ENCODE peak calls at places on chromosomes 4 and X, in four cellular contexts. G is kidney epithelial cell, Z is astrocyte of the spinal cord, N is OCI-LY7. D is an unnamed sample.

GRCh38 chrX:427812-428725 is 41.4 kb upstream of the PPP2R3B start:
- DNase-seq in N (peak), Z (no peak), G (no peak), D (no peak)

GRCh38 chr4:66575024-66575696 is 904.9 kb upstream of the EPHA5 start:
- DNase-seq in Z (peak), N (no peak), G (peak), D (no peak)

GRCh38 chrX:362351-362750 is 24.4 kb downstream of the PPP2R3B start:
- DNase-seq in Z (no peak), G (no peak), N (no peak), D (no peak)

GRCh38 chr4:122827899-122828601 is 1.4 kb downstream of the FGF2 start:
- DNase-seq in Z (peak), G (peak), N (peak), D (peak)

GRCh38 chr4:176584031-176584430 is 208.7 kb downstream of the VEGFC start:
- DNase-seq in N (no peak), Z (peak), G (no peak), D (no peak)

GRCh38 chrX:123983240-123983639 is 21.7 kb downstream of the STAG2 start:
- DNase-seq in G (no peak), N (no peak), Z (no peak), D (no peak)

GRCh38 chrX:150761176-150761818 is 68.1 kb downstream of the MTMR1 start:
- DNase-seq in N (no peak), Z (no peak), G (no peak), D (no peak)

GRCh38 chr4:101419324-101420135 is 72.2 kb upstream of the PPP3CA start:
- DNase-seq in Z (peak), G (no peak), N (no peak), D (peak)

GRCh38 chrX:69158166-69159040 is 6.8 kb downstream of the PJA1 start:
- DNase-seq in N (peak), G (peak), Z (peak), D (peak)

GRCh38 chr4:8613421-8614364 is 21.1 kb downstream of the CPZ start:
- DNase-seq in G (no peak), Z (no peak), N (no peak), D (no peak)

GRCh38 chrX:102008901-102009300 is 77.1 kb upstream of the ZMAT1 start:
- DNase-seq in G (no peak), Z (no peak), N (no peak), D (no peak)

GRCh38 chr4:105060628-105061027 is 86.0 kb upstream of the TET2 start:
- DNase-seq in G (peak), N (no peak), Z (peak), D (peak)

GRCh38 chrX:154515803-154516654 is at the start of gene FAM3A:
- DNase-seq in G (no peak), Z (peak), N (peak), D (peak)

GRCh38 chrX:87006561-87006960 is 511.0 kb upstream of the KLHL4 start:
- DNase-seq in G (no peak), N (no peak), Z (no peak), D (no peak)

GRCh38 chr4:56468097-56468422 is 643 bp downstream of the SRP72 start:
- DNase-seq in G (no peak), N (no peak), Z (no peak), D (peak)

GRCh38 chr4:139229534-139230039 is 50.4 kb downstream of the MGARP start:
- DNase-seq in Z (peak), N (peak), G (no peak), D (peak)

GRCh38 chrX:38890963-38891362 is 89.7 kb downstream of the MID1IP1 start:
- DNase-seq in Z (no peak), G (no peak), N (no peak), D (no peak)

GRCh38 chr4:3221996-3222395 is 27.0 kb upstream of the MSANTD1 start:
- DNase-seq in G (no peak), N (no peak), Z (no peak), D (no peak)

GRCh38 chrX:132615396-132616131 is 126.7 kb upstream of the MBNL3 start:
- DNase-seq in N (peak), G (no peak), Z (peak), D (no peak)

GRCh38 chrX:1387141-1387776 is 4.7 kb downstream of the SLC25A6 start:
- DNase-seq in G (no peak), Z (no peak), N (no peak), D (no peak)

GRCh38 chr4:62344915-62345314 is 1144.8 kb downstream of the ADGRL3 start:
- DNase-seq in Z (no peak), N (no peak), G (no peak), D (no peak)

GRCh38 chr4:56870927-56871326 is 36.8 kb upstream of the REST start:
- DNase-seq in G (no peak), N (no peak), Z (no peak), D (no peak)

GRCh38 chr4:127601029-127601428 is 31.7 kb upstream of the INTU start:
- DNase-seq in Z (peak), N (no peak), G (no peak), D (no peak)

GRCh38 chr4:31241504-31241903 is 521.3 kb downstream of the PCDH7 start:
- DNase-seq in N (no peak), G (no peak), Z (no peak), D (no peak)

GRCh38 chr4:180695851-180696250 is 1547.4 kb upstream of the TENM3 start:
- DNase-seq in Z (peak), N (no peak), G (peak), D (no peak)

GRCh38 chr4:87422104-87423052 is at the start of gene NUDT9:
- DNase-seq in G (peak), Z (peak), N (peak), D (peak)

GRCh38 chr4:107562306-107562705 is 157.7 kb downstream of the PAPSS1 start:
- DNase-seq in N (no peak), Z (no peak), G (no peak), D (no peak)

GRCh38 chr4:186979966-186980745 is 256.5 kb upstream of the FAT1 start:
- DNase-seq in Z (no peak), G (no peak), N (no peak), D (no peak)

GRCh38 chrX:24266996-24267395 is 46.9 kb downstream of the SUPT20HL2 start:
- DNase-seq in Z (no peak), G (no peak), N (no peak), D (no peak)

GRCh38 chr4:122765702-122766352 is 33.3 kb downstream of the BBS12 start:
- DNase-seq in Z (peak), N (no peak), G (peak), D (no peak)

GRCh38 chrX:129116651-129117050 is 406.6 kb downstream of the SMARCA1 start:
- DNase-seq in N (no peak), G (no peak), Z (no peak), D (no peak)

GRCh38 chr4:8442596-8443358 is 2.2 kb downstream of the TRMT44 start:
- DNase-seq in N (no peak), Z (no peak), G (no peak), D (no peak)

GRCh38 chr4:67273676-67274075 is 271.6 kb downstream of the CENPC start:
- DNase-seq in N (no peak), Z (no peak), G (no peak), D (no peak)

GRCh38 chr4:140102406-140102805 is 51.6 kb downstream of the MAML3 start:
- DNase-seq in N (no peak), Z (no peak), G (no peak), D (no peak)

GRCh38 chr4:81769244-81769643 is 297.5 kb upstream of the RASGEF1B start:
- DNase-seq in G (no peak), Z (no peak), N (no peak), D (no peak)

GRCh38 chr4:3688018-3688998 is 77.9 kb upstream of the ADRA2C start:
- DNase-seq in G (no peak), N (no peak), Z (no peak), D (no peak)

GRCh38 chr4:5976431-5976830 is 41.8 kb downstream of the C4orf50 start:
- DNase-seq in N (no peak), G (no peak), Z (no peak), D (no peak)

GRCh38 chrX:6849711-6850415 is 297.6 kb upstream of the STS start:
- DNase-seq in N (no peak), Z (peak), G (no peak), D (no peak)

GRCh38 chr4:36242629-36243354 is 1.5 kb downstream of the ARAP2 start:
- DNase-seq in G (no peak), Z (peak), N (no peak), D (no peak)

GRCh38 chr4:36249605-36250004 is 5.3 kb upstream of the ARAP2 start:
- DNase-seq in G (no peak), N (no peak), Z (no peak), D (no peak)

GRCh38 chr4:36243355-36244256 is 708 bp downstream of the ARAP2 start:
- DNase-seq in N (no peak), Z (peak), G (no peak), D (peak)

GRCh38 chr4:36241771-36242170 is 2.5 kb downstream of the ARAP2 start:
- DNase-seq in Z (peak), G (no peak), N (peak), D (peak)

DNA sequence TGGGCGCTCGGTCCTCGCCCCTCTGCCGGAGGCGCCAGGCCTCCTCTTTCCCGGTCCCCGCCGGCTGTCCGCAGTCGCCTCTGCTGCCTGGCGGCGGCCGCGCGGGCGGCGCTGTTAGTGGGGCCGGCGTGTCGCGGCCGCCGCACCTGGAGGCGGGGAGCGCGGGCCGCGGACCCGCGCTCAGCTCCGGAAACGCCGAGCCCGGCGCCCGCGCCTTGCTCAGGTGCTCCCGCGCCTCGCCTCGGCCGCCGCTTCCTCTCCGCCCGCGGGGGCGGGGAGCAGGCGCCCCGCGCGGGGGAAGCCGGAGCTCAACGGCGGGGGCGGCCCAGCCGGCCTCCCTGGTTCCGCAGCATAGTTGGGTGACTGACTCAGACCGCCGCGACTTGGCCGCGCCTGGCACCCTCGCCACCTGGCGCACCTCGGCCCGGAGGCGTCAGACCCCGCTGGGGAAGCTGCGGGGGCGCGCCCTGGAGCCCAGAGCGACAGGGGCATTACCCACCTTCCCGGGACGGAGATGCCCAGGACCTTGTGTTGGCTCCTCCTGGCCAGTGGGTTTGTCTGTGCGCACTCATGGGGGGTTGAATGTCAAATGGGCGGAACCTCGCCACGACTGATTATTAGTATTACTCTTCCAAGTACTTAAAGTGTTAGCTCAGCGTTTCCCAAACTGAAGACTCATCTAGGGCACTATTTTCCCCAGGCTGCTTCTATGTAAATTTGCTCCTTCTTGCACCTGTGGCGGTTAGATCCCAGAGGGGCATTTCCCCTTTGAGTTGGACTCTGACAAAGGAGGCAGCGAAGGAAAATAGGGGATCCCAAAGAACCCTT is at the start of gene ARAP2:
- DNase-seq in N (peak), Z (peak), G (no peak), D (peak)
- TF ChIP-seq CTCF in N (no peak), Z (no peak), G (no peak), D (peak)

GRCh38 chr4:54368861-54369260 is 139.8 kb downstream of the PDGFRA start:
- DNase-seq in G (no peak), Z (peak), N (no peak), D (no peak)

GRCh38 chr4:54372951-54373350 is 143.9 kb downstream of the PDGFRA start:
- DNase-seq in N (no peak), G (no peak), Z (no peak), D (no peak)

GRCh38 chr4:54363037-54363436 is 133.9 kb downstream of the PDGFRA start:
- DNase-seq in N (no peak), Z (no peak), G (no peak), D (no peak)

GRCh38 chr4:54371211-54371610 is 142.1 kb downstream of the PDGFRA start:
- DNase-seq in G (no peak), Z (no peak), N (no peak), D (no peak)

GRCh38 chr4:54367059-54367458 is 138.0 kb downstream of the PDGFRA start:
- DNase-seq in Z (no peak), N (no peak), G (no peak), D (no peak)
- TF ChIP-seq CTCF in Z (no peak), N (peak), G (no peak), D (no peak)

GRCh38 chrX:153459976-153460375 is 10.4 kb downstream of the HAUS7 start:
- DNase-seq in G (peak), N (no peak), Z (peak), D (no peak)
- TF ChIP-seq CTCF in G (no peak), N (no peak), Z (peak), D (no peak)

DNA sequence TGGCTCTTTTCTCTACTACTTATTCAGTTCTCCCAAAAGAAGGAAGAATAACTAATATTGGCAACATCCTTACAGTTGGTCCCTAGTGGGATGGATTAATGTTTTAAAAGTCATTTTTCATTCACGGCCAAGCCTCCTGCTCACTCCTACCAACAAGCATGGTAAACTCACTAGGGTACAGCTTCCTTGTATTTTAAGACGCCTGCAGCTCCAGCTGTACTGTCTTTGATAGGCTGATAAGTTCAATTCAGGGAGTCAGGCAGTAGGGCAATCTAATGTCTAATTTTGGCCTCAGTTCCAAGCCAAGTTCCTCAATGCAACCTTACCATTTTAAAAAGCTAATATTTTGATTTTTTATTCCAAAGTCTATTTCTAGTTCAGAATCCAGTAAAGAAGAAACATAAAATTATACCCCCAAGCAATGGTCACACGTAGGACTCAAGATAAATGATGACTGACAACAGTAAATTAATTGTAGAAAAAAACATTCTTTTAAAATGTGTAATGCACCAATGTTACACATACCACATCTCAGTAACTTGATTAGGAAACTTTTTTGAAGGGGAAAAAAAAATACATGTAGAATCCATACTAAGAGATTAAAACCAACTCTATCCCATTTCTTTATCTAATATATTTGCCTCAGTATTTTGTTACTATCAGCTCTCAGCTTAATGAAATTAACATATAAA is 9.3 kb downstream of the LCORL start:
- DNase-seq in N (no peak), Z (no peak), G (no peak), D (no peak)
- TF ChIP-seq CTCF in N (no peak), Z (no peak), G (no peak), D (no peak)

GRCh38 chr4:15956179-15956850 is 6.7 kb downstream of the FGFBP2 start:
- DNase-seq in G (no peak), N (peak), Z (peak), D (peak)

GRCh38 chr4:15958562-15958961 is 4.4 kb downstream of the FGFBP2 start:
- DNase-seq in G (no peak), N (no peak), Z (no peak), D (no peak)

GRCh38 chr4:15951781-15952180 is 11.2 kb downstream of the FGFBP2 start:
- DNase-seq in Z (no peak), G (no peak), N (no peak), D (no peak)

GRCh38 chr4:15953625-15954024 is 9.3 kb downstream of the FGFBP2 start:
- DNase-seq in N (no peak), Z (no peak), G (no peak), D (no peak)

DNA sequence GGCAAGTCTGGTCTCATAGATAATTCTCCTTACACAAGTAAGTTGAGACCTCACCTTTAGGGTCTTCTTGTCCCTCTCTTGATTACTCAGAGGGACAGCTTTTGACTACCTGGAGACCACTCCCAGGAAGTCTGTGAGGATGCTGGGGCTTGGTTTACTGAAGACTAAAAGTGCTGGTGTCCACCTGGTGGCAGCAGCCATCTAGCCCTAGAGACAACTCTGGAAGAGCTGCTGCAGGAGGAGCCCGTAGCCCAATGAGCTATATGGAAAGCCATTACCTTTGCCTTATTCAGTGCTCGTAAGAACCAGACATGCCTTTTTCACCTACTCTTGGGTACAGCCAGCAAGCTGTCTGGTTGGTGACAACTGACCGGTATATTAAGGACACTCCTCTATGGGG is 7.3 kb downstream of the FGFBP2 start:
- DNase-seq in G (no peak), N (peak), Z (peak), D (no peak)
- TF ChIP-seq CTCF in G (peak), N (no peak), Z (peak), D (no peak)

GRCh38 chr4:27702710-27703431 is 842.2 kb downstream of the STIM2 start:
- DNase-seq in Z (peak), G (no peak), N (peak), D (no peak)
- TF ChIP-seq CTCF in Z (peak), G (peak), N (peak), D (peak)

GRCh38 chr4:71356924-71357663 is 18.3 kb downstream of the SLC4A4 start:
- DNase-seq in G (no peak), N (no peak), Z (no peak), D (no peak)

GRCh38 chr4:71360844-71361243 is 22.0 kb downstream of the SLC4A4 start:
- DNase-seq in N (no peak), Z (no peak), G (no peak), D (no peak)

GRCh38 chr4:71361476-71361875 is 22.7 kb downstream of the SLC4A4 start:
- DNase-seq in N (no peak), G (no peak), Z (no peak), D (no peak)

GRCh38 chr4:71355045-71355444 is 16.2 kb downstream of the SLC4A4 start:
- DNase-seq in N (no peak), G (no peak), Z (no peak), D (no peak)

DNA sequence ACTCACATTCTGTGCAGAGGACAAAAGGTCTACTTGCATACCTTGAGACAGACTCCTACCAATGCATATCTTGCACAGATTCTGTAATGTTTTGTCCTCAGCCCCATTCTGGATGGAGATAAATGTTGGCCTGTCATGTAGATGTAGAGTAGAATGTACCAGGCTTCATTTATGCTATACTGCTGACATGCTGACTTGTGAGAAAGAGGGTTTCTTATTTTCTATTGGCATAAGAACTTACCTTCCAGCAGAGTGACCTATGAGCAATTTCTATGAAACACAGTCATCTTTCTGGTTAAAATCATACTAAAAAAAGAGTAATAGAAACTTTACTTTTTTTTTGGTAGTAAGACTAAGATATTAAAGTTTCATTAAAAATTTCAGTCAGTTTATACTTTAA is 17.2 kb downstream of the SLC4A4 start:
- DNase-seq in N (no peak), Z (no peak), G (no peak), D (no peak)
- TF ChIP-seq CTCF in N (no peak), Z (no peak), G (no peak), D (no peak)

D was measured in GM10248.